ENCODE peak calls at places on chromosomes 13 and 19, in six cellular contexts. L, Q, G, D, C and N are unnamed samples. For H3K4me1, the result is how much of the 10 kb centered on the place peaks cover.

GRCh38 chr13:97913206-97913605 is 40.3 kb upstream of the IPO5 start:
- DNase-seq in L (no peak), C (no peak), D (no peak), Q (no peak), G (no peak), N (no peak)

GRCh38 chr13:37492741-37493514 is 105.6 kb downstream of the POSTN start:
- DNase-seq in C (no peak), Q (no peak), D (no peak), G (no peak), L (no peak), N (no peak)

GRCh38 chr13:89163081-89163480 is 1491.9 kb downstream of the SLITRK5 start:
- DNase-seq in Q (no peak), C (no peak), D (no peak), L (no peak), G (no peak), N (no peak)

GRCh38 chr19:40278361-40279045 is 6.6 kb downstream of the AKT2 start:
- DNase-seq in L (no peak), D (no peak), Q (no peak), C (no peak), G (no peak), N (no peak)

GRCh38 chr13:109235901-109236300 is 550.5 kb downstream of the IRS2 start:
- DNase-seq in L (no peak), Q (no peak), C (no peak), D (no peak), G (no peak), N (no peak)

GRCh38 chr19:45079911-45080469 is 930 bp downstream of the GEMIN7 start:
- DNase-seq in C (peak), G (no peak), D (no peak), Q (no peak), L (no peak), N (no peak)

GRCh38 chr19:32397736-32398135 is 7.8 kb upstream of the DPY19L3 start:
- DNase-seq in Q (peak), C (no peak), D (peak), L (peak), G (no peak), N (no peak)

GRCh38 chr13:74573654-74574053 is 439.4 kb upstream of the KLF12 start:
- DNase-seq in D (peak), G (no peak), L (no peak), Q (peak), C (no peak), N (no peak)

GRCh38 chr19:16773259-16773658 is 53.6 kb downstream of the NWD1 start:
- DNase-seq in C (no peak), D (no peak), G (no peak), Q (no peak), L (no peak), N (no peak)

GRCh38 chr13:80924596-80924995 is 583.7 kb upstream of the SPRY2 start:
- DNase-seq in C (no peak), D (no peak), Q (no peak), G (no peak), L (no peak), N (no peak)

GRCh38 chr13:52868190-52868589 is 19.8 kb upstream of the PCDH8 start:
- DNase-seq in Q (no peak), L (no peak), G (no peak), D (no peak), C (no peak), N (no peak)

GRCh38 chr13:98267080-98267912 is 90.2 kb upstream of the RNF113B start:
- DNase-seq in G (no peak), C (peak), Q (no peak), L (no peak), D (no peak), N (no peak)

GRCh38 chr13:83563499-83563898 is 318.8 kb downstream of the SLITRK1 start:
- DNase-seq in C (no peak), Q (no peak), L (no peak), G (no peak), D (no peak), N (no peak)

GRCh38 chr19:5624741-5625140 is 1.9 kb downstream of the SAFB start:
- DNase-seq in Q (no peak), L (no peak), G (no peak), D (no peak), C (no peak), N (no peak)

GRCh38 chr13:73754727-73755292 is 379.4 kb downstream of the KLF12 start:
- DNase-seq in G (no peak), C (no peak), Q (peak), L (no peak), D (peak), N (no peak)

GRCh38 chr19:17751103-17751911 is at the start of gene FCHO1:
- DNase-seq in Q (peak), G (no peak), D (no peak), C (peak), L (no peak), N (no peak)

GRCh38 chr19:485583-486236 is 10.6 kb upstream of the MADCAM1 start:
- DNase-seq in L (no peak), Q (no peak), G (no peak), C (no peak), D (no peak), N (peak)

GRCh38 chr13:111336666-111337065 is 16.2 kb downstream of the TEX29 start:
- DNase-seq in Q (no peak), D (no peak), L (no peak), C (no peak), G (no peak), N (no peak)

GRCh38 chr19:1658446-1659433 is 6.3 kb upstream of the TCF3 start:
- DNase-seq in Q (no peak), C (no peak), G (no peak), L (no peak), D (no peak), N (no peak)

GRCh38 chr13:19665427-19665859 is 32.0 kb downstream of the MPHOSPH8 start:
- DNase-seq in L (no peak), D (no peak), Q (no peak), C (no peak), G (no peak), N (no peak)

GRCh38 chr19:38527466-38528136 is 90.2 kb downstream of the MAP4K1 start:
- DNase-seq in L (no peak), Q (peak), D (peak), G (no peak), C (no peak), N (no peak)

GRCh38 chr19:45391346-45391745 is 13.5 kb downstream of the PPP1R13L start:
- DNase-seq in G (no peak), C (no peak), D (peak), L (no peak), Q (peak), N (no peak)

GRCh38 chr13:91399189-91400093 is 1.0 kb downstream of the GPC5 start:
- DNase-seq in G (no peak), Q (no peak), L (no peak), C (no peak), D (no peak), N (no peak)

GRCh38 chr19:1066748-1067340 is at the start of gene ARHGAP45:
- DNase-seq in L (no peak), C (peak), Q (peak), D (no peak), G (no peak), N (no peak)

GRCh38 chr13:26475176-26476110 is 82.0 kb upstream of the WASF3 start:
- DNase-seq in G (peak), Q (no peak), C (no peak), D (no peak), L (peak), N (no peak)

GRCh38 chr13:27959976-27960361 is 9.1 kb downstream of the CDX2 start:
- DNase-seq in C (no peak), Q (no peak), L (no peak), G (no peak), D (no peak), N (no peak)

GRCh38 chr13:18212873-18213272 is 968.8 kb downstream of the TUBA3C start:
- DNase-seq in L (no peak), Q (no peak), G (no peak), D (peak), C (no peak), N (peak)

GRCh38 chr13:43301341-43301969 is 278.1 kb downstream of the DNAJC15 start:
- DNase-seq in D (no peak), C (no peak), G (no peak), L (no peak), Q (no peak), N (no peak)

GRCh38 chr19:35757749-35758608 is at the start of gene PROSER3:
- DNase-seq in D (peak), Q (peak), G (peak), L (peak), C (peak), N (peak)
- TF ChIP-seq EP300 in D (no peak), Q (no peak), G (no peak), L (no peak), C (no peak), N (peak)

DNA sequence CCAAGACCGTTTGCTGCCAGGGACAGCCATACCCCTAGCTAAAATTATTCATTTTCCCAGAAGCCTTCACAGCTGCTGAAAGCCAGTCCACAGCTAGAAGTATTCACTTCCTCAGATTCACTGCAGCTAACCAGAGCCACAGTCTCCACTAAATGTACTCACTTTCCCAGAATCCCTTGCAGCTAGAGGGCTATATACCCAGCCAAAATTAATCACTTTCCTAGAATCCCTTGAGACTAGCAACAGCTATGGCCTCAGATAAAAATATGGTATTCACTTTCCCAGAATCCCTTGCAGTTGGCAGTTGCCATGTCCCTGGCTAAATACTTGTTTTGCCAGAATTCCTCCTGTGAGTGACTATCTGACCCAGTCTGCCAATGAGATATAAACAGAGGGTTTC is 13.8 kb upstream of the MEIS3 start:
- DNase-seq in C (no peak), L (no peak), Q (peak), D (no peak), G (no peak), N (no peak)
- H3K4me1 ChIP-seq in C (under half), L (under half), Q (under half), D (under half), G (under half), N (under half)

GRCh38 chr19:12722566-12723382 is 958 bp downstream of the TNPO2 start:
- DNase-seq in C (peak), L (peak), Q (peak), G (peak), D (peak), N (peak)
- TF ChIP-seq EP300 in C (no peak), L (no peak), Q (no peak), G (no peak), D (no peak), N (peak)

GRCh38 chr13:41052441-41052840 is 8.9 kb upstream of the WBP4 start:
- DNase-seq in C (no peak), Q (no peak), G (no peak), L (no peak), D (peak), N (no peak)

GRCh38 chr13:41056194-41056593 is 5.1 kb upstream of the WBP4 start:
- DNase-seq in L (no peak), Q (no peak), D (no peak), C (no peak), G (no peak), N (no peak)

GRCh38 chr13:41054919-41055619 is 6.2 kb upstream of the WBP4 start:
- DNase-seq in D (peak), C (no peak), G (no peak), Q (peak), L (no peak), N (no peak)

GRCh38 chr13:41053384-41053826 is 7.9 kb upstream of the WBP4 start:
- DNase-seq in D (peak), G (no peak), L (no peak), Q (no peak), C (no peak), N (peak)

DNA sequence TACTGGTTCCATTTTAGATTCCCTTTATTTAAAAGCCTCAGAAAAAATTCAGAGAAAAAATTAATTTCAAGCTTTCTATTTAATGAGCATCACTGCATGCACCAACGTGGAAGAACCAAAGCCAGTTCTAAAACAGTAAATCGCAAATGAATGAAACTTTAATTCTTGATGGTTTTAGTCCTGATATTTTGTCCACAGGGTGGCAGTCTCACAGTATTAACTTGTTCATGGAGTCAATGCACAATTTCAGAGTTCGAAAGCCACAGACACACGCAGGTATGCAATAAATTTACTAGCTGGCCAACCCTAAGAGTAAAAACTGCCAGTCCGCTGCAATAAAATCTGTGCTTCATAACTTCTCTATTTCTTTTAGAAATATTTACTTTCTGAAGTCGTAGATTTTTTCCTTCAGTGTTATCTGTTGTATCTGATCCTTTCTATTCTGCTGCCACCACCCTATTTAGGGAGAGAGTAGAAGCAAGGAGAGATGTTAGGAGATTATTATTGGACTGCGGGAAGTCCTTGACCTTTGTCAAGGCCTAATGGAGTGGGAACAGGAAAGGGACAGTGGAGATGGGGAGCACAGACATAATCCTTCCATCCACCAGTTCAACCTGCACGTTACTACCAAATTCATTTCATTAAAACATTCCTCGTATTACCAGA is 7.0 kb upstream of the WBP4 start:
- DNase-seq in G (no peak), D (peak), L (no peak), C (peak), Q (peak), N (peak)
- H3K4me1 ChIP-seq in G (under half), D (half or more), L (half or more), C (half or more), Q (under half), N (under half)

GRCh38 chr13:46771693-46772092 is 25.3 kb downstream of the ESD start:
- DNase-seq in L (no peak), G (no peak), Q (no peak), D (no peak), C (no peak), N (no peak)
- TF ChIP-seq EP300 in L (no peak), G (no peak), Q (no peak), D (no peak), C (no peak), N (no peak)